ENCODE peak calls at places on chromosomes 11 and 22, in four cellular contexts. P is IMR-90, C is H1, L is HepG2. W is an unnamed sample.

GRCh38 chr22:19610518-19611253 is 86.5 kb upstream of the CLDN5 start:
- DNase-seq in P (no peak), C (no peak), L (no peak), W (no peak)

GRCh38 chr11:119218141-119218878 is 12.2 kb downstream of the CBL start:
- DNase-seq in P (peak), C (no peak), L (no peak), W (peak)

GRCh38 chr11:85279267-85279666 is 347.9 kb downstream of the DLG2 start:
- DNase-seq in P (no peak), C (no peak), L (no peak), W (no peak)

GRCh38 chr22:21587803-21588611 is 20.5 kb downstream of the UBE2L3 start:
- DNase-seq in P (peak), C (no peak), L (no peak), W (no peak)

GRCh38 chr11:46565248-46565835 is 28.5 kb downstream of the AMBRA1 start:
- DNase-seq in P (no peak), C (no peak), L (no peak), W (no peak)

GRCh38 chr22:43993072-43993760 is 30.9 kb upstream of the PARVB start:
- DNase-seq in P (peak), C (peak), L (peak), W (peak)

GRCh38 chr11:94151311-94151710 is 22.7 kb downstream of the PANX1 start:
- DNase-seq in P (no peak), C (no peak), L (no peak), W (no peak)

GRCh38 chr11:2259466-2259830 is 10.9 kb downstream of the ASCL2 start:
- DNase-seq in P (no peak), C (no peak), L (no peak), W (no peak)

GRCh38 chr11:77705195-77705876 is 67.7 kb upstream of the CLNS1A start:
- DNase-seq in P (peak), C (no peak), L (peak), W (peak)

GRCh38 chr11:12827929-12828812 is 153.9 kb downstream of the TEAD1 start:
- DNase-seq in P (peak), C (no peak), L (peak), W (no peak)

GRCh38 chr11:84847842-84848241 is 779.3 kb downstream of the DLG2 start:
- DNase-seq in P (no peak), C (no peak), L (no peak), W (no peak)

GRCh38 chr11:2137202-2138071 is 1.8 kb downstream of the IGF2 start:
- DNase-seq in P (peak), C (peak), L (peak), W (peak)

GRCh38 chr22:48890693-48891554 is 936.7 kb downstream of the BRD1 start:
- DNase-seq in P (no peak), C (peak), L (no peak), W (no peak)

GRCh38 chr11:119110439-119110838 is 3.3 kb downstream of the C2CD2L start:
- DNase-seq in P (no peak), C (no peak), L (no peak), W (no peak)

GRCh38 chr11:124762077-124762623 is at the start of gene ESAM:
- DNase-seq in P (no peak), C (peak), L (no peak), W (peak)

GRCh38 chr11:102451693-102452460 is 688 bp downstream of the TMEM123 start:
- DNase-seq in P (peak), C (peak), L (peak), W (peak)

GRCh38 chr22:45218974-45219373 is 21.7 kb downstream of the KIAA0930 start:
- DNase-seq in P (peak), C (no peak), L (no peak), W (no peak)

GRCh38 chr22:29443452-29443851 is 5.1 kb downstream of the RFPL1 start:
- DNase-seq in P (no peak), C (no peak), L (no peak), W (no peak)

GRCh38 chr11:75802913-75803820 is 11.8 kb upstream of the UVRAG start:
- DNase-seq in P (peak), C (peak), L (peak), W (peak)

GRCh38 chr11:48107188-48107704 is 109.4 kb upstream of the OR4B1 start:
- DNase-seq in P (peak), C (no peak), L (no peak), W (no peak)

GRCh38 chr11:70557742-70558485 is 159.6 kb downstream of the CTTN start:
- DNase-seq in P (no peak), C (no peak), L (no peak), W (no peak)

GRCh38 chr22:45318558-45319318 is 9.0 kb downstream of the FAM118A start:
- DNase-seq in P (peak), C (no peak), L (no peak), W (no peak)

GRCh38 chr11:50080256-50080655 is 47.6 kb downstream of the OR4C45 start:
- DNase-seq in P (no peak), C (no peak), L (no peak), W (no peak)

GRCh38 chr22:46220921-46221320 is 29.2 kb downstream of the CDPF1 start:
- DNase-seq in P (peak), C (no peak), L (no peak), W (no peak)

GRCh38 chr11:1918436-1919315 is 827 bp upstream of the TNNT3 start:
- DNase-seq in P (no peak), C (no peak), L (no peak), W (no peak)

GRCh38 chr11:68031136-68031459 is 617 bp downstream of the NDUFS8 start:
- DNase-seq in P (no peak), C (no peak), L (no peak), W (no peak)

GRCh38 chr11:38562562-38562961 is 1964.5 kb upstream of the RAG2 start:
- DNase-seq in P (no peak), C (no peak), L (no peak), W (no peak)

GRCh38 chr11:71364176-71364671 is 84.0 kb downstream of the DHCR7 start:
- DNase-seq in P (no peak), C (no peak), L (no peak), W (no peak)

GRCh38 chr11:90414221-90414620 is 191.4 kb upstream of the CHORDC1 start:
- DNase-seq in P (no peak), C (no peak), L (no peak), W (no peak)

GRCh38 chr11:36333468-36333867 is 37.4 kb downstream of the PRR5L start:
- DNase-seq in P (peak), C (no peak), L (no peak), W (no peak)

GRCh38 chr22:39663751-39664150 is 93.2 kb downstream of the CACNA1I start:
- DNase-seq in P (no peak), C (no peak), L (no peak), W (peak)
- TF ChIP-seq MAFK in P (no peak), C (no peak), L (no peak), W (no peak)

GRCh38 chr11:61474234-61474633 is 34.3 kb upstream of the LRRC10B start:
- DNase-seq in P (no peak), C (no peak), L (no peak), W (no peak)

GRCh38 chr11:61472868-61473267 is 35.7 kb upstream of the LRRC10B start:
- DNase-seq in P (peak), C (no peak), L (no peak), W (no peak)

GRCh38 chr11:61473370-61474025 is 35.1 kb upstream of the LRRC10B start:
- DNase-seq in P (peak), C (no peak), L (no peak), W (no peak)

GRCh38 chr11:61475433-61475832 is 33.1 kb upstream of the LRRC10B start:
- DNase-seq in P (no peak), C (no peak), L (no peak), W (no peak)

DNA sequence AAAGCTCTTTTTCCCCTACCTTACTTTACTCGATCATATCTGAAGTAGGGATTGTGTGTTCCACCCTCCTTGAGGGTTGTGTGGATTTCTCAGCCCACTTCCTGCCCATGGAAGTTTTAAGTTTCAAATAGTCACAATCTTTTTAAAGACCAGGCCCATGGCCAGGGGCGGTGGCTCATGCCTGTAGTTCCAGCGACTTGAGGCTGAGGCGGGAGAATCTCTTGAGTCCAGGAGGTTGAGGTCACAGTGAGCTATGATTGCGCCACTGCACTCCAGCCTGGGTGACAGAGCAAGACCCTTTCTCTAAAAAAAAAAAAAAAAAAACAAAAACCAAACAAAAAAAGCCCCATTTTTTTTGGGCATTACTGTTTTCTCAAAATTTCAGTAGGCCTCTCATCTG is 36.3 kb upstream of the LRRC10B start:
- DNase-seq in P (peak), C (no peak), L (no peak), W (no peak)
- TF ChIP-seq MAFK in P (no peak), C (no peak), L (no peak), W (no peak)

DNA sequence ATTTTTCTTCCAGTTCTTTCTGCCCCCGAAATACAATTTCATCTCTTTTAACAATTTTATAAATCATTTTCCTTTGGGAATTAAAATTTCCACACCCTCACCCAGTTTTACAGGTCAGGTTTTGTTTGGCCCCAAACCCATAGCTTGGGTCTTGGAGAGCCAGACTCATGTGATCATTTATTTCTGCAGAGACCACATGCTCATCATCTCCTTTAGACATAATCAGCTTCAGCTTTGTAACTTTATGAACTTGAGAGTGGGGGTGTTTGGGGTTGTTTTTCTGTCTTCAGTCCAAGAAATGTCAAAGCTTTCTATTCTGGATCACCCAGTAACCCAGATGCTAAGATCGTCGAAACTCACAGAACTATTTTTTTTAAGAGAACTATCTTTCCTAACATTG is 70.9 kb downstream of the DBX1 start:
- DNase-seq in P (no peak), C (no peak), L (no peak), W (no peak)
- TF ChIP-seq MAFK in P (no peak), C (no peak), L (no peak), W (no peak)

GRCh38 chr22:28296452-28296851 is 377.4 kb upstream of the PITPNB start:
- DNase-seq in P (no peak), C (no peak), L (peak), W (no peak)
- TF ChIP-seq MAFK in P (no peak), C (no peak), L (no peak), W (no peak)